ENCODE peak calls at places on chromosomes 4 and X, in six cellular contexts. X is K562, I is SK-N-SH, R is HCT116, P is H1, Z is A549. D is an unnamed sample.

GRCh38 chr4:124178449-124179021 is 534.0 kb downstream of the ANKRD50 start:
- DNase-seq in R (no peak), I (no peak), X (no peak), P (no peak), Z (no peak), D (peak)

GRCh38 chr4:48370260-48371134 is 29.2 kb downstream of the SLAIN2 start:
- DNase-seq in I (no peak), R (no peak), P (no peak), Z (no peak), X (no peak), D (no peak)

GRCh38 chrX:147838465-147839131 is 73.1 kb upstream of the FMR1 start:
- DNase-seq in I (no peak), Z (peak), R (no peak), P (no peak), X (no peak), D (no peak)

GRCh38 chrX:133601116-133601515 is 185.8 kb upstream of the GPC4 start:
- DNase-seq in Z (no peak), I (no peak), R (no peak), P (no peak), X (no peak), D (no peak)

GRCh38 chrX:112967341-112967740 is 126.7 kb upstream of the AMOT start:
- DNase-seq in Z (no peak), P (no peak), R (no peak), I (no peak), X (no peak), D (no peak)

GRCh38 chr4:175103403-175103802 is 185.2 kb downstream of the ADAM29 start:
- DNase-seq in X (no peak), I (no peak), P (no peak), Z (no peak), R (no peak), D (no peak)

GRCh38 chrX:142089193-142089592 is 115.9 kb downstream of the MAGEC2 start:
- DNase-seq in R (no peak), X (no peak), I (peak), Z (peak), P (no peak), D (peak)

GRCh38 chr4:89657931-89658700 is 178.8 kb downstream of the SNCA start:
- DNase-seq in P (no peak), X (no peak), I (peak), Z (no peak), R (peak), D (peak)

GRCh38 chr4:5858020-5858769 is 34.7 kb downstream of the CRMP1 start:
- DNase-seq in I (no peak), R (no peak), X (no peak), Z (no peak), P (no peak), D (no peak)

GRCh38 chrX:40189018-40189417 is 91.3 kb upstream of the BCOR start:
- DNase-seq in P (no peak), I (no peak), X (no peak), Z (no peak), R (no peak), D (no peak)

GRCh38 chr4:2298548-2298991 is 36.7 kb upstream of the MXD4 start:
- DNase-seq in Z (no peak), P (no peak), R (no peak), X (no peak), I (peak), D (no peak)

GRCh38 chr4:150976478-150977118 is 38.5 kb downstream of the LRBA start:
- DNase-seq in I (no peak), X (peak), R (no peak), Z (peak), P (no peak), D (no peak)

GRCh38 chrX:153818571-153819397 is 11.6 kb downstream of the PDZD4 start:
- DNase-seq in X (peak), P (peak), I (peak), Z (no peak), R (no peak), D (no peak)

GRCh38 chr4:116272336-116272735 is 813.0 kb downstream of the TRAM1L1 start:
- DNase-seq in I (no peak), X (no peak), R (no peak), P (no peak), Z (no peak), D (no peak)

GRCh38 chr4:18075823-18076433 is 54.4 kb upstream of the LCORL start:
- DNase-seq in X (peak), R (peak), Z (peak), P (peak), I (peak), D (peak)

GRCh38 chr4:94934201-94934600 is 176.4 kb downstream of the BMPR1B start:
- DNase-seq in Z (peak), I (no peak), R (no peak), X (no peak), P (no peak), D (peak)

GRCh38 chr4:5753766-5754528 is 42.9 kb downstream of the EVC start:
- DNase-seq in R (peak), Z (peak), P (peak), I (no peak), X (no peak), D (peak)

GRCh38 chr4:174263445-174263736 is 20.1 kb downstream of the FBXO8 start:
- DNase-seq in I (no peak), Z (no peak), X (no peak), R (no peak), P (no peak), D (no peak)

GRCh38 chrX:31350808-31351074 is 278.9 kb upstream of the FTHL17 start:
- DNase-seq in R (no peak), X (no peak), P (no peak), Z (no peak), I (no peak), D (no peak)

GRCh38 chrX:31355206-31355955 is 283.5 kb upstream of the FTHL17 start:
- DNase-seq in P (no peak), X (no peak), Z (no peak), I (no peak), R (no peak), D (no peak)

GRCh38 chrX:31349515-31349914 is 277.7 kb upstream of the FTHL17 start:
- DNase-seq in X (no peak), I (no peak), R (no peak), Z (no peak), P (no peak), D (no peak)

GRCh38 chrX:31356501-31357263 is 284.8 kb upstream of the FTHL17 start:
- DNase-seq in P (no peak), I (no peak), Z (no peak), X (no peak), R (no peak), D (no peak)

DNA sequence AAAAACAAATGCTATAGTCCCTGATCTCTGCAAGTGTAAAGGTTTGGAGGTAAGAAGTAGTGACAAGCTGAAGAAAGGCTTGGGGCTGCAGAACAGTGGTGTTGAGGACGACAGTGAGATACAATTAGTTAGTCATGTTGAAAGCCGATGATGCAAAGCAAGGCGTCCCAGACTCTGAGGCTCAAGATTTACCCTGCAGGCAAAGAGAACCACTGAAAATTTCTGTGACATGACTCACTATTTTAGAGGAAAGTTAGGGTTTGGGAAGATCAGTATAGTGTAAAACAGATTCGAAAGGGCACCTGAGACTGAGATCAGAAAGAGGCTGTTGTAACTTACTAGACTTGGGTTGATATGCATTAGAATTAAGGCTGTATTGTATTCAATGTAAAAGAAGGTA is 281.3 kb upstream of the FTHL17 start:
- DNase-seq in I (no peak), X (no peak), R (no peak), P (no peak), Z (no peak), D (peak)
- TF ChIP-seq RAD21 in I (no peak), X (no peak), R (no peak), P (no peak), Z (no peak), D (no peak)

GRCh38 chrX:118976599-118977340 is 2.4 kb downstream of the LONRF3 start:
- DNase-seq in Z (peak), X (peak), I (peak), R (no peak), P (no peak), D (no peak)
- TF ChIP-seq RAD21 in Z (no peak), X (no peak), I (no peak), R (no peak), P (no peak), D (no peak)

GRCh38 chr4:120071192-120071795 is 4.6 kb upstream of the MAD2L1 start:
- DNase-seq in I (peak), P (no peak), X (peak), Z (peak), R (peak), D (peak)
- TF ChIP-seq RAD21 in I (peak), P (peak), X (peak), Z (peak), R (peak), D (peak)

GRCh38 chrX:72540318-72540717 is 32.3 kb downstream of the HDAC8 start:
- DNase-seq in X (peak), Z (peak), I (peak), P (no peak), R (no peak), D (peak)
- TF ChIP-seq RAD21 in X (peak), Z (peak), I (peak), P (peak), R (peak), D (peak)

GRCh38 chrX:109350621-109351020 is 131.3 kb downstream of the GUCY2F start:
- DNase-seq in P (no peak), X (no peak), Z (no peak), I (no peak), R (no peak), D (no peak)
- TF ChIP-seq RAD21 in P (no peak), X (no peak), Z (no peak), I (no peak), R (no peak), D (no peak)

GRCh38 chr4:40888916-40889315 is 139.2 kb downstream of the NSUN7 start:
- DNase-seq in R (no peak), P (no peak), I (no peak), X (no peak), Z (no peak), D (no peak)
- TF ChIP-seq RAD21 in R (no peak), P (no peak), I (no peak), X (no peak), Z (no peak), D (no peak)

GRCh38 chr4:21543514-21543913 is 405.1 kb downstream of the KCNIP4 start:
- DNase-seq in P (no peak), Z (no peak), R (no peak), I (no peak), X (no peak), D (no peak)
- TF ChIP-seq RAD21 in P (no peak), Z (no peak), R (no peak), I (no peak), X (no peak), D (no peak)

DNA sequence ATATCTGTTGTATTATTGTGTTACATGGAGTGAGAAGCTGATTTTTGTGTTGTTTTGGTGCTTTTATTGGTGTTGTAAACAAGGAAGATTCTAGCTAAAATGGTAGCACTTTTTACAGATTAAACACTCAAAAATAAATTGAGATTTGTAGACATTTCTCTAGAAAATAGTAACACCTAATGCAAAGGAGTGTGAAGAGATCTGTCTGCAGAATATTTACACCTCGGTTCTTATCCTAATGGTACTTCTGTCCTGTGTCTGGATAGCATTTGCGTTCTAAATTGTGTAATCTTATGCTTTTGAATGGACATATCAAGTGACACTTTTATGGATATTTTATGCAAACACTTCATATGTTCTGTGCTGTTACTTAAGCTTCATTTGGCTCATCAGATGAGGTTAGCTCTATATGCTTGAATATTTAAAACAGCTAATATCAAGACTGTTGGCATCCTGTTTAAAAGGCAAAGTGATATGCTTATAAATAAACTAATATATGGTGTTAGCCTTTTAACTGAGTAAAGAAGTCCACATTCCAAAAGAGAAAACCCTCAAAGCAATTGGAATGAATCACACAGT is 6.0 kb downstream of the PCDH7 start:
- DNase-seq in P (no peak), R (no peak), I (no peak), Z (no peak), X (no peak), D (no peak)
- TF ChIP-seq RAD21 in P (no peak), R (no peak), I (no peak), Z (no peak), X (no peak), D (no peak)